ENCODE peak calls at places on chromosomes 11 and 22, in six cellular contexts. C is effector memory CD8-positive, alpha-beta T cell; S is left lung; J is Right ventricle myocardium superior; L is activated CD8-positive, alpha-beta memory T cell treated with anti-CD3 and anti-CD28 coated beads, Interleukin-2, amount 10 ng/mL, durations not matched to agents 7 days and 5 days; N is foreskin keratinocyte. G is an unnamed sample.

GRCh38 chr22:40517631-40518030 is 118.9 kb downstream of the MRTFA start:
- ATAC-seq in C (no peak), S (no peak), J (no peak), L (no peak), N (no peak), G (no peak)

GRCh38 chr11:2870460-2870859 is 15.1 kb downstream of the CDKN1C start:
- ATAC-seq in C (no peak), S (no peak), J (no peak), L (no peak), N (no peak), G (no peak)

GRCh38 chr11:12224537-12224893 is 114.1 kb downstream of the MICAL2 start:
- ATAC-seq in C (peak), S (peak), J (peak), L (peak), N (no peak), G (peak)

GRCh38 chr11:13284776-13285588 is 7.4 kb downstream of the BMAL1 start:
- ATAC-seq in C (no peak), S (no peak), J (no peak), L (peak), N (no peak), G (no peak)

GRCh38 chr11:45247433-45247832 is 38.7 kb downstream of the SYT13 start:
- ATAC-seq in C (no peak), S (no peak), J (no peak), L (no peak), N (no peak), G (no peak)

GRCh38 chr11:9903579-9903978 is 239.7 kb downstream of the SWAP70 start:
- ATAC-seq in C (no peak), S (no peak), J (no peak), L (no peak), N (no peak), G (no peak)

GRCh38 chr22:20566420-20567260 is 59.2 kb downstream of the MED15 start:
- ATAC-seq in C (peak), S (peak), J (no peak), L (peak), N (peak), G (no peak)

GRCh38 chr11:19976281-19976941 is 183.9 kb downstream of the DBX1 start:
- ATAC-seq in C (no peak), S (no peak), J (no peak), L (no peak), N (no peak), G (no peak)

GRCh38 chr11:12715941-12716340 is 41.7 kb downstream of the TEAD1 start:
- ATAC-seq in C (no peak), S (no peak), J (no peak), L (no peak), N (no peak), G (no peak)

GRCh38 chr11:128463386-128463829 is 124.0 kb downstream of the ETS1 start:
- ATAC-seq in C (no peak), S (peak), J (peak), L (no peak), N (no peak), G (no peak)

GRCh38 chr11:30424336-30424735 is 101.4 kb downstream of the ARL14EP start:
- ATAC-seq in C (no peak), S (no peak), J (peak), L (no peak), N (no peak), G (no peak)

GRCh38 chr11:45801723-45802315 is 3.1 kb upstream of the SLC35C1 start:
- ATAC-seq in C (no peak), S (no peak), J (no peak), L (no peak), N (no peak), G (no peak)

GRCh38 chr11:57779275-57779674 is 17.7 kb downstream of the CTNND1 start:
- ATAC-seq in C (no peak), S (peak), J (peak), L (no peak), N (peak), G (no peak)

G was measured in stimulated activated memory B cell treated with anti-CD40 and anti-IgM and Interleukin-4, amounts not matched to agents 10 μg/mL and 1 μg/mL and 100 μg/mL, for 72 hours.